ENCODE peak calls at places on chromosomes 7 and 10, in eight cellular contexts. One of them, this sample, is unnamed.

GRCh38 chr7:34849163-34849960 is 187.9 kb downstream of the DPY19L1 start:
- DNase-seq in dorsolateral prefrontal cortex: no peak
- DNase-seq in colonic mucosa: no peak
- DNase-seq in brain microvascular endothelial cell: no peak
- DNase-seq in sigmoid colon: no peak
- DNase-seq in keratinocyte: no peak
- DNase-seq in bronchial epithelial cell: peak
- DNase-seq in stomach: no peak
- DNase-seq in this sample: peak

GRCh38 chr7:30726296-30727006 is 25.5 kb upstream of the INMT start:
- DNase-seq in dorsolateral prefrontal cortex: no peak
- DNase-seq in bronchial epithelial cell: no peak
- DNase-seq in sigmoid colon: no peak
- DNase-seq in colonic mucosa: no peak
- DNase-seq in brain microvascular endothelial cell: no peak
- DNase-seq in keratinocyte: no peak
- DNase-seq in stomach: no peak
- DNase-seq in this sample: no peak

GRCh38 chr7:149238051-149238450 is 1.4 kb upstream of the ZNF212 start:
- DNase-seq in bronchial epithelial cell: peak
- DNase-seq in dorsolateral prefrontal cortex: no peak
- DNase-seq in stomach: no peak
- DNase-seq in sigmoid colon: no peak
- DNase-seq in brain microvascular endothelial cell: no peak
- DNase-seq in colonic mucosa: no peak
- DNase-seq in keratinocyte: no peak
- DNase-seq in this sample: no peak

GRCh38 chr10:131814567-131815290 is 86.1 kb upstream of the PPP2R2D start:
- DNase-seq in brain microvascular endothelial cell: no peak
- DNase-seq in colonic mucosa: peak
- DNase-seq in stomach: peak
- DNase-seq in dorsolateral prefrontal cortex: peak
- DNase-seq in keratinocyte: no peak
- DNase-seq in bronchial epithelial cell: no peak
- DNase-seq in sigmoid colon: no peak
- DNase-seq in this sample: no peak

GRCh38 chr10:99431190-99431549 is 746 bp upstream of the GOT1 start:
- DNase-seq in dorsolateral prefrontal cortex: peak
- DNase-seq in colonic mucosa: peak
- DNase-seq in sigmoid colon: peak
- DNase-seq in bronchial epithelial cell: peak
- DNase-seq in brain microvascular endothelial cell: peak
- DNase-seq in keratinocyte: no peak
- DNase-seq in stomach: peak
- DNase-seq in this sample: peak

GRCh38 chr7:80583901-80584300 is 54.5 kb upstream of the CD36 start:
- DNase-seq in colonic mucosa: no peak
- DNase-seq in stomach: no peak
- DNase-seq in sigmoid colon: no peak
- DNase-seq in dorsolateral prefrontal cortex: no peak
- DNase-seq in bronchial epithelial cell: peak
- DNase-seq in keratinocyte: no peak
- DNase-seq in brain microvascular endothelial cell: no peak
- DNase-seq in this sample: no peak

GRCh38 chr7:92634125-92634710 is 44.0 kb upstream of the FAM133B start:
- DNase-seq in stomach: no peak
- DNase-seq in colonic mucosa: no peak
- DNase-seq in sigmoid colon: no peak
- DNase-seq in keratinocyte: no peak
- DNase-seq in brain microvascular endothelial cell: no peak
- DNase-seq in dorsolateral prefrontal cortex: no peak
- DNase-seq in bronchial epithelial cell: no peak
- DNase-seq in this sample: no peak

GRCh38 chr10:14698487-14699170 is 76.1 kb downstream of the FAM107B start:
- DNase-seq in sigmoid colon: no peak
- DNase-seq in keratinocyte: no peak
- DNase-seq in colonic mucosa: no peak
- DNase-seq in brain microvascular endothelial cell: peak
- DNase-seq in bronchial epithelial cell: peak
- DNase-seq in stomach: no peak
- DNase-seq in dorsolateral prefrontal cortex: no peak
- DNase-seq in this sample: peak

GRCh38 chr10:79304479-79305087 is 42.7 kb upstream of the PPIF start:
- DNase-seq in dorsolateral prefrontal cortex: no peak
- DNase-seq in brain microvascular endothelial cell: no peak
- DNase-seq in keratinocyte: no peak
- DNase-seq in colonic mucosa: no peak
- DNase-seq in sigmoid colon: no peak
- DNase-seq in bronchial epithelial cell: peak
- DNase-seq in stomach: no peak
- DNase-seq in this sample: no peak

GRCh38 chr10:52314007-52314821 is at the start of gene DKK1:
- DNase-seq in sigmoid colon: peak
- DNase-seq in brain microvascular endothelial cell: peak
- DNase-seq in keratinocyte: no peak
- DNase-seq in bronchial epithelial cell: peak
- DNase-seq in colonic mucosa: peak
- DNase-seq in dorsolateral prefrontal cortex: peak
- DNase-seq in stomach: peak
- DNase-seq in this sample: peak

GRCh38 chr10:63699785-63700184 is 178.6 kb downstream of the REEP3 start:
- DNase-seq in dorsolateral prefrontal cortex: no peak
- DNase-seq in brain microvascular endothelial cell: peak
- DNase-seq in colonic mucosa: no peak
- DNase-seq in keratinocyte: no peak
- DNase-seq in stomach: no peak
- DNase-seq in bronchial epithelial cell: peak
- DNase-seq in sigmoid colon: no peak
- DNase-seq in this sample: no peak

GRCh38 chr10:86363184-86363832 is 3.3 kb downstream of the GRID1 start:
- DNase-seq in bronchial epithelial cell: peak
- DNase-seq in keratinocyte: no peak
- DNase-seq in colonic mucosa: no peak
- DNase-seq in stomach: peak
- DNase-seq in brain microvascular endothelial cell: no peak
- DNase-seq in sigmoid colon: peak
- DNase-seq in dorsolateral prefrontal cortex: peak
- DNase-seq in this sample: no peak

GRCh38 chr7:104529567-104529966 is 201.2 kb downstream of the LHFPL3 start:
- DNase-seq in keratinocyte: no peak
- DNase-seq in brain microvascular endothelial cell: no peak
- DNase-seq in bronchial epithelial cell: peak
- DNase-seq in sigmoid colon: no peak
- DNase-seq in stomach: no peak
- DNase-seq in colonic mucosa: no peak
- DNase-seq in dorsolateral prefrontal cortex: no peak
- DNase-seq in this sample: no peak

GRCh38 chr10:86876748-86877147 is 80.7 kb downstream of the MMRN2 start:
- DNase-seq in dorsolateral prefrontal cortex: no peak
- DNase-seq in bronchial epithelial cell: peak
- DNase-seq in stomach: no peak
- DNase-seq in colonic mucosa: no peak
- DNase-seq in brain microvascular endothelial cell: no peak
- DNase-seq in keratinocyte: no peak
- DNase-seq in sigmoid colon: no peak
- DNase-seq in this sample: no peak

GRCh38 chr7:148116195-148116594 is 474.4 kb upstream of the C7orf33 start:
- DNase-seq in brain microvascular endothelial cell: no peak
- DNase-seq in keratinocyte: no peak
- DNase-seq in sigmoid colon: no peak
- DNase-seq in stomach: no peak
- DNase-seq in bronchial epithelial cell: no peak
- DNase-seq in colonic mucosa: no peak
- DNase-seq in dorsolateral prefrontal cortex: no peak
- DNase-seq in this sample: no peak

GRCh38 chr7:108181073-108181985 is 51.2 kb upstream of the LAMB4 start:
- DNase-seq in colonic mucosa: no peak
- DNase-seq in dorsolateral prefrontal cortex: no peak
- DNase-seq in keratinocyte: no peak
- DNase-seq in sigmoid colon: no peak
- DNase-seq in stomach: no peak
- DNase-seq in bronchial epithelial cell: peak
- DNase-seq in brain microvascular endothelial cell: peak
- DNase-seq in this sample: peak

GRCh38 chr7:35993663-35994622 is 159.1 kb upstream of the EEPD1 start:
- DNase-seq in brain microvascular endothelial cell: peak
- DNase-seq in sigmoid colon: no peak
- DNase-seq in dorsolateral prefrontal cortex: no peak
- DNase-seq in colonic mucosa: no peak
- DNase-seq in stomach: no peak
- DNase-seq in bronchial epithelial cell: peak
- DNase-seq in keratinocyte: peak
- DNase-seq in this sample: peak

GRCh38 chr7:73827568-73828106 is 3.2 kb upstream of the CLDN4 start:
- DNase-seq in dorsolateral prefrontal cortex: no peak
- DNase-seq in keratinocyte: no peak
- DNase-seq in colonic mucosa: peak
- DNase-seq in bronchial epithelial cell: no peak
- DNase-seq in brain microvascular endothelial cell: no peak
- DNase-seq in stomach: peak
- DNase-seq in sigmoid colon: no peak
- DNase-seq in this sample: no peak

GRCh38 chr10:50033481-50033880 is 34.3 kb upstream of the WASHC2A start:
- DNase-seq in bronchial epithelial cell: no peak
- DNase-seq in keratinocyte: no peak
- DNase-seq in brain microvascular endothelial cell: peak
- DNase-seq in sigmoid colon: no peak
- DNase-seq in colonic mucosa: no peak
- DNase-seq in dorsolateral prefrontal cortex: no peak
- DNase-seq in stomach: no peak
- DNase-seq in this sample: peak

GRCh38 chr7:47536705-47537611 is 45.0 kb downstream of the TNS3 start:
- DNase-seq in colonic mucosa: peak
- DNase-seq in dorsolateral prefrontal cortex: no peak
- DNase-seq in brain microvascular endothelial cell: peak
- DNase-seq in sigmoid colon: peak
- DNase-seq in stomach: peak
- DNase-seq in keratinocyte: no peak
- DNase-seq in bronchial epithelial cell: peak
- DNase-seq in this sample: peak
- H3K4me3 ChIP-seq in colonic mucosa: peak
- H3K4me3 ChIP-seq in dorsolateral prefrontal cortex: peak
- H3K4me3 ChIP-seq in brain microvascular endothelial cell: peak
- H3K4me3 ChIP-seq in sigmoid colon: peak
- H3K4me3 ChIP-seq in stomach: peak
- H3K4me3 ChIP-seq in keratinocyte: peak
- H3K4me3 ChIP-seq in bronchial epithelial cell: peak
- H3K4me3 ChIP-seq in this sample: peak

GRCh38 chr7:9978111-9979064 is 995.3 kb upstream of the PHF14 start:
- DNase-seq in brain microvascular endothelial cell: no peak
- DNase-seq in sigmoid colon: no peak
- DNase-seq in dorsolateral prefrontal cortex: no peak
- DNase-seq in bronchial epithelial cell: no peak
- DNase-seq in colonic mucosa: no peak
- DNase-seq in keratinocyte: no peak
- DNase-seq in stomach: no peak
- DNase-seq in this sample: no peak

GRCh38 chr7:9981950-9982349 is 991.7 kb upstream of the PHF14 start:
- DNase-seq in dorsolateral prefrontal cortex: no peak
- DNase-seq in stomach: no peak
- DNase-seq in bronchial epithelial cell: no peak
- DNase-seq in brain microvascular endothelial cell: no peak
- DNase-seq in colonic mucosa: no peak
- DNase-seq in sigmoid colon: no peak
- DNase-seq in keratinocyte: no peak
- DNase-seq in this sample: no peak

DNA sequence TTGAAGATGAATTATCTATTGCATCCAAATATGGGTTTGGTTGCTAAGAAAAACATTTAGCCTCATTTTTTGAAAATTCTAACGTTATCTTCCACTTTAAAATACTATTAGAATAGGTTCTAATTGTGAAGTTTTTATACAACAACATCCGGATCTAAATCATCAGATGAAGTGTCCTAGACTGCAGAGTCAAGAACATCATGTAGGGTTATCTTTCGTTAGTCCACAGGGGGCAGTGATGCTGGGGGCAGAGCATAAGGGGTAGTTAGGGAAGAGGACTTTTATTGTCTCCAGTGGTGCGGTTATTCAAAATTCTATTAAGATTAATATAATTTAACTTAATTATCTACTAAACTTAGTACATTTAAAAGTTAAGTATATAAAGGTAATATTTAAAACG is 990.6 kb upstream of the PHF14 start:
- DNase-seq in colonic mucosa: no peak
- DNase-seq in stomach: no peak
- DNase-seq in keratinocyte: no peak
- DNase-seq in bronchial epithelial cell: no peak
- DNase-seq in sigmoid colon: no peak
- DNase-seq in dorsolateral prefrontal cortex: no peak
- DNase-seq in brain microvascular endothelial cell: no peak
- DNase-seq in this sample: no peak
- TF ChIP-seq CTCF in colonic mucosa: no peak
- TF ChIP-seq CTCF in stomach: no peak
- TF ChIP-seq CTCF in keratinocyte: no peak
- TF ChIP-seq CTCF in bronchial epithelial cell: no peak
- TF ChIP-seq CTCF in sigmoid colon: no peak
- TF ChIP-seq CTCF in dorsolateral prefrontal cortex: no peak
- TF ChIP-seq CTCF in brain microvascular endothelial cell: no peak
- TF ChIP-seq CTCF in this sample: no peak

GRCh38 chr10:25902002-25902401 is 32.0 kb upstream of the MYO3A start:
- DNase-seq in bronchial epithelial cell: no peak
- DNase-seq in keratinocyte: no peak
- DNase-seq in brain microvascular endothelial cell: no peak
- DNase-seq in sigmoid colon: no peak
- DNase-seq in dorsolateral prefrontal cortex: no peak
- DNase-seq in stomach: no peak
- DNase-seq in colonic mucosa: no peak
- DNase-seq in this sample: no peak

GRCh38 chr10:25896421-25896820 is 37.6 kb upstream of the MYO3A start:
- DNase-seq in dorsolateral prefrontal cortex: no peak
- DNase-seq in stomach: no peak
- DNase-seq in colonic mucosa: no peak
- DNase-seq in bronchial epithelial cell: no peak
- DNase-seq in keratinocyte: no peak
- DNase-seq in sigmoid colon: no peak
- DNase-seq in brain microvascular endothelial cell: no peak
- DNase-seq in this sample: no peak

GRCh38 chr10:25899304-25899703 is 34.7 kb upstream of the MYO3A start:
- DNase-seq in stomach: no peak
- DNase-seq in keratinocyte: no peak
- DNase-seq in bronchial epithelial cell: no peak
- DNase-seq in sigmoid colon: no peak
- DNase-seq in colonic mucosa: no peak
- DNase-seq in brain microvascular endothelial cell: no peak
- DNase-seq in dorsolateral prefrontal cortex: no peak
- DNase-seq in this sample: no peak

GRCh38 chr10:25895856-25896255 is 38.2 kb upstream of the MYO3A start:
- DNase-seq in dorsolateral prefrontal cortex: no peak
- DNase-seq in bronchial epithelial cell: no peak
- DNase-seq in brain microvascular endothelial cell: no peak
- DNase-seq in sigmoid colon: no peak
- DNase-seq in colonic mucosa: no peak
- DNase-seq in stomach: no peak
- DNase-seq in keratinocyte: no peak
- DNase-seq in this sample: no peak

GRCh38 chr10:25901199-25901598 is 32.8 kb upstream of the MYO3A start:
- DNase-seq in bronchial epithelial cell: no peak
- DNase-seq in dorsolateral prefrontal cortex: no peak
- DNase-seq in brain microvascular endothelial cell: no peak
- DNase-seq in sigmoid colon: no peak
- DNase-seq in keratinocyte: no peak
- DNase-seq in colonic mucosa: no peak
- DNase-seq in stomach: no peak
- DNase-seq in this sample: no peak
- H3K4me3 ChIP-seq in bronchial epithelial cell: no peak
- H3K4me3 ChIP-seq in dorsolateral prefrontal cortex: no peak
- H3K4me3 ChIP-seq in brain microvascular endothelial cell: no peak
- H3K4me3 ChIP-seq in sigmoid colon: no peak
- H3K4me3 ChIP-seq in keratinocyte: no peak
- H3K4me3 ChIP-seq in colonic mucosa: no peak
- H3K4me3 ChIP-seq in stomach: no peak
- H3K4me3 ChIP-seq in this sample: no peak

GRCh38 chr10:6850452-6850851 is 270.4 kb upstream of the PRKCQ start:
- DNase-seq in bronchial epithelial cell: no peak
- DNase-seq in sigmoid colon: no peak
- DNase-seq in stomach: no peak
- DNase-seq in dorsolateral prefrontal cortex: no peak
- DNase-seq in colonic mucosa: no peak
- DNase-seq in keratinocyte: no peak
- DNase-seq in brain microvascular endothelial cell: no peak
- DNase-seq in this sample: no peak
- TF ChIP-seq CTCF in bronchial epithelial cell: no peak
- TF ChIP-seq CTCF in sigmoid colon: no peak
- TF ChIP-seq CTCF in stomach: no peak
- TF ChIP-seq CTCF in dorsolateral prefrontal cortex: no peak
- TF ChIP-seq CTCF in colonic mucosa: no peak
- TF ChIP-seq CTCF in keratinocyte: no peak
- TF ChIP-seq CTCF in brain microvascular endothelial cell: no peak
- TF ChIP-seq CTCF in this sample: no peak

This sample was measured in astrocyte of the spinal cord.